ENCODE peak calls at places on chromosomes 4 and X, in ten cellular contexts. J is AG04449, F is AG10803, I is cardiac muscle cell, Z is ascending aorta, B is lower leg skin, O is cardiac fibroblast, V is left ventricle myocardium inferior, P is epithelial cell of esophagus, C is coronary artery. H is an unnamed sample.

GRCh38 chrX:21276736-21277433 is 97.3 kb upstream of the CNKSR2 start:
- DNase-seq in C (no peak), V (no peak), O (no peak), I (no peak), Z (no peak), F (no peak), P (no peak), B (no peak), J (no peak), H (no peak)

GRCh38 chr4:26362745-26363439 is 42.1 kb downstream of the RBPJ start:
- DNase-seq in B (no peak), F (peak), P (no peak), V (no peak), C (no peak), O (peak), Z (no peak), I (peak), J (no peak), H (no peak)

GRCh38 chrX:124726881-124727280 is 380.5 kb downstream of the SH2D1A start:
- DNase-seq in Z (no peak), C (no peak), B (no peak), O (no peak), I (no peak), V (no peak), J (no peak), P (no peak), F (no peak), H (no peak)

GRCh38 chrX:3320471-3321046 is 25.9 kb downstream of the MXRA5 start:
- DNase-seq in P (no peak), Z (no peak), V (no peak), O (peak), J (no peak), B (no peak), I (no peak), F (no peak), C (no peak), H (no peak)

GRCh38 chr4:131613824-131614216 is 1535.3 kb upstream of the PCDH10 start:
- DNase-seq in O (no peak), F (no peak), J (no peak), P (no peak), Z (no peak), V (no peak), B (no peak), I (no peak), C (no peak), H (no peak)

GRCh38 chr4:69490271-69490670 is 5.4 kb downstream of the UGT2B4 start:
- DNase-seq in P (no peak), J (no peak), B (no peak), C (no peak), F (no peak), Z (no peak), I (no peak), O (no peak), V (no peak), H (no peak)

GRCh38 chr4:128823025-128823661 is 13.6 kb downstream of the JADE1 start:
- DNase-seq in V (no peak), B (no peak), P (peak), C (no peak), I (peak), J (peak), F (peak), O (peak), Z (no peak), H (peak)

GRCh38 chrX:110210417-110211139 is 107.3 kb downstream of the AMMECR1 start:
- DNase-seq in O (peak), C (no peak), J (peak), P (peak), V (no peak), F (peak), B (no peak), I (peak), Z (no peak), H (peak)

GRCh38 chr4:177391287-177391686 is 51.0 kb downstream of the AGA start:
- DNase-seq in I (peak), C (no peak), O (no peak), Z (no peak), P (no peak), V (no peak), F (no peak), J (no peak), B (no peak), H (no peak)

GRCh38 chrX:65601126-65601525 is 66.3 kb upstream of the MSN start:
- DNase-seq in Z (no peak), J (no peak), F (no peak), V (no peak), B (no peak), P (no peak), I (no peak), O (no peak), C (no peak), H (no peak)

GRCh38 chrX:16484338-16484737 is 165.6 kb upstream of the S100G start:
- DNase-seq in P (peak), I (peak), C (no peak), F (peak), O (peak), V (no peak), Z (no peak), B (peak), J (peak), H (peak)

GRCh38 chrX:151982217-151982616 is 7.7 kb upstream of the GABRE start:
- DNase-seq in P (peak), O (peak), I (peak), Z (no peak), B (no peak), V (no peak), F (peak), C (no peak), J (peak), H (peak)

GRCh38 chr4:140152760-140153418 is 1.1 kb downstream of the MAML3 start:
- DNase-seq in F (peak), I (peak), J (no peak), B (peak), O (peak), C (peak), P (peak), V (peak), Z (peak), H (no peak)

GRCh38 chr4:59060895-59061294 is 1950.7 kb upstream of the IGFBP7 start:
- DNase-seq in I (no peak), V (no peak), O (no peak), F (no peak), B (no peak), Z (no peak), C (no peak), P (no peak), J (no peak), H (no peak)

GRCh38 chr4:139875456-139875855 is 209.8 kb downstream of the MGST2 start:
- DNase-seq in I (no peak), V (no peak), P (peak), F (no peak), C (no peak), J (no peak), Z (no peak), B (no peak), O (no peak), H (no peak)

GRCh38 chr4:43264730-43265129 is 372.2 kb downstream of the GRXCR1 start:
- DNase-seq in C (no peak), Z (no peak), I (no peak), F (no peak), B (no peak), P (no peak), V (no peak), O (no peak), J (no peak), H (no peak)

GRCh38 chr4:108700358-108700757 is 50.0 kb downstream of the OSTC start:
- DNase-seq in I (peak), B (no peak), V (no peak), C (no peak), F (peak), P (no peak), Z (no peak), O (peak), J (peak), H (peak)

GRCh38 chrX:21723814-21724213 is 34.1 kb downstream of the SMPX start:
- DNase-seq in F (no peak), C (no peak), B (no peak), O (no peak), Z (no peak), P (no peak), V (no peak), I (no peak), J (no peak), H (no peak)

GRCh38 chr4:3809451-3810110 is 43.4 kb downstream of the ADRA2C start:
- DNase-seq in J (no peak), O (no peak), V (no peak), I (no peak), F (no peak), B (no peak), C (no peak), Z (no peak), P (no peak), H (no peak)

GRCh38 chr4:8728536-8729407 is 136.2 kb downstream of the CPZ start:
- DNase-seq in J (no peak), O (no peak), Z (peak), F (no peak), I (no peak), P (no peak), C (peak), V (no peak), B (peak), H (no peak)

GRCh38 chrX:140508958-140509357 is 4.1 kb upstream of the SOX3 start:
- DNase-seq in O (no peak), C (no peak), B (no peak), Z (no peak), F (no peak), P (no peak), J (no peak), V (no peak), I (no peak), H (no peak)

GRCh38 chrX:9482408-9482807 is 17.6 kb downstream of the TBL1X start:
- DNase-seq in C (no peak), P (peak), Z (no peak), B (no peak), F (no peak), I (no peak), J (no peak), O (peak), V (no peak), H (no peak)

GRCh38 chr4:155881555-155881954 is 15.5 kb upstream of the ASIC5 start:
- DNase-seq in C (no peak), P (no peak), Z (no peak), V (no peak), J (no peak), I (no peak), B (no peak), O (no peak), F (no peak), H (no peak)

GRCh38 chrX:152642931-152643525 is 5.3 kb downstream of the GABRQ start:
- DNase-seq in C (no peak), F (no peak), V (no peak), P (no peak), I (no peak), Z (no peak), O (no peak), J (no peak), B (no peak), H (no peak)

GRCh38 chrX:72060196-72060974 is 71.3 kb downstream of the RTL5 start:
- DNase-seq in V (no peak), B (no peak), Z (peak), O (peak), I (peak), F (peak), P (no peak), C (no peak), J (no peak), H (no peak)

GRCh38 chr4:168514249-168514852 is 17.5 kb downstream of the PALLD start:
- DNase-seq in Z (no peak), V (no peak), O (peak), P (peak), I (peak), F (peak), J (no peak), C (no peak), B (no peak), H (no peak)

GRCh38 chr4:145773581-145774234 is 93.8 kb downstream of the C4orf51 start:
- DNase-seq in O (no peak), C (no peak), Z (no peak), P (no peak), J (no peak), V (no peak), F (no peak), I (no peak), B (peak), H (no peak)

GRCh38 chrX:154719132-154719675 is 31.7 kb downstream of the GAB3 start:
- DNase-seq in V (no peak), Z (no peak), I (peak), B (no peak), J (no peak), O (peak), C (no peak), F (peak), P (peak), H (no peak)

GRCh38 chrX:24145340-24146186 is 4.0 kb upstream of the ZFX start:
- DNase-seq in J (no peak), C (no peak), P (peak), Z (no peak), F (peak), O (peak), V (no peak), I (no peak), B (no peak), H (peak)

GRCh38 chr4:109046549-109047171 is 255.8 kb downstream of the COL25A1 start:
- DNase-seq in I (peak), F (peak), O (peak), V (no peak), B (no peak), C (no peak), P (no peak), J (peak), Z (no peak), H (peak)

GRCh38 chrX:43655961-43656494 is at the start of gene MAOA:
- DNase-seq in J (no peak), B (peak), O (no peak), C (peak), Z (peak), V (peak), P (peak), I (peak), F (no peak), H (no peak)

GRCh38 chrX:125998432-125998831 is 167.7 kb downstream of the DCAF12L2 start:
- DNase-seq in O (peak), B (no peak), F (no peak), V (no peak), Z (no peak), J (no peak), I (no peak), P (peak), C (no peak), H (no peak)

GRCh38 chr4:72817012-72817411 is 248.0 kb upstream of the ADAMTS3 start:
- DNase-seq in J (peak), F (peak), Z (no peak), V (no peak), P (no peak), B (no peak), C (no peak), I (peak), O (peak), H (peak)

GRCh38 chr4:140252144-140252741 is 98.3 kb upstream of the MAML3 start:
- DNase-seq in O (no peak), V (no peak), B (no peak), Z (peak), F (peak), P (peak), I (peak), C (no peak), J (no peak), H (no peak)

GRCh38 chrX:106933538-106933961 is 13.3 kb downstream of the CLDN2 start:
- DNase-seq in F (no peak), O (no peak), B (no peak), I (peak), V (peak), J (no peak), C (no peak), P (no peak), Z (no peak), H (no peak)

GRCh38 chr4:25859429-25860148 is 3.2 kb downstream of the SEL1L3 start:
- DNase-seq in J (no peak), Z (no peak), C (no peak), B (no peak), V (no peak), P (no peak), F (no peak), O (no peak), I (peak), H (no peak)

GRCh38 chr4:83112239-83112638 is 2.3 kb downstream of the PLAC8 start:
- DNase-seq in F (no peak), O (no peak), B (no peak), C (no peak), P (no peak), I (no peak), Z (no peak), J (no peak), V (no peak), H (no peak)

DNA sequence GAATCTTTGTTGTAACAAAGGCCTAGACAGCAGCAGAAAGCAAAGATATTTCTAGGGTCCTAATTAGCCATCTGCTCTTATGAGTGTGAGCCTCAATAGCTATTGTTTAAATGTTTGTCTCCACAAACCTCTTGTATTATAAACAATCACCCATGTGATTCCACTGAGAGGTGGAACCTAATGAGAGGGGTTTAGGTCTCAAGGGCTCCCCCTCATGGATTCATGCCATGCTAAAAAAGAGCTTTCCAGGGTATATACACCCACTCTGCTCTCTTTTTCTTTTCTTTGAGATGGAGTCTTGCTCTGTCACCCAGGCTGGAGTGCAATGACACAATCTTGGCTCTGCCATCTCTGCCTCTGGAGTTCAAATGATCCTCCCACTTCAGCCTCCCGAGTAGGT is 42.1 kb downstream of the TRIM61 start:
- DNase-seq in C (no peak), J (no peak), F (no peak), O (no peak), Z (no peak), P (no peak), V (no peak), I (no peak), B (no peak), H (no peak)
- TF ChIP-seq CTCF in C (no peak), J (no peak), F (no peak), O (no peak), Z (no peak), P (no peak), V (no peak), I (no peak), B (no peak), H (no peak)

GRCh38 chr4:74134500-74134852 is 23.4 kb upstream of the MTHFD2L start:
- DNase-seq in Z (no peak), P (no peak), I (no peak), F (no peak), J (no peak), V (no peak), B (no peak), O (no peak), C (no peak), H (no peak)
- H3K4me3 ChIP-seq in Z (no peak), P (no peak), I (no peak), F (no peak), J (no peak), V (no peak), B (no peak), O (no peak), C (no peak), H (no peak)

DNA sequence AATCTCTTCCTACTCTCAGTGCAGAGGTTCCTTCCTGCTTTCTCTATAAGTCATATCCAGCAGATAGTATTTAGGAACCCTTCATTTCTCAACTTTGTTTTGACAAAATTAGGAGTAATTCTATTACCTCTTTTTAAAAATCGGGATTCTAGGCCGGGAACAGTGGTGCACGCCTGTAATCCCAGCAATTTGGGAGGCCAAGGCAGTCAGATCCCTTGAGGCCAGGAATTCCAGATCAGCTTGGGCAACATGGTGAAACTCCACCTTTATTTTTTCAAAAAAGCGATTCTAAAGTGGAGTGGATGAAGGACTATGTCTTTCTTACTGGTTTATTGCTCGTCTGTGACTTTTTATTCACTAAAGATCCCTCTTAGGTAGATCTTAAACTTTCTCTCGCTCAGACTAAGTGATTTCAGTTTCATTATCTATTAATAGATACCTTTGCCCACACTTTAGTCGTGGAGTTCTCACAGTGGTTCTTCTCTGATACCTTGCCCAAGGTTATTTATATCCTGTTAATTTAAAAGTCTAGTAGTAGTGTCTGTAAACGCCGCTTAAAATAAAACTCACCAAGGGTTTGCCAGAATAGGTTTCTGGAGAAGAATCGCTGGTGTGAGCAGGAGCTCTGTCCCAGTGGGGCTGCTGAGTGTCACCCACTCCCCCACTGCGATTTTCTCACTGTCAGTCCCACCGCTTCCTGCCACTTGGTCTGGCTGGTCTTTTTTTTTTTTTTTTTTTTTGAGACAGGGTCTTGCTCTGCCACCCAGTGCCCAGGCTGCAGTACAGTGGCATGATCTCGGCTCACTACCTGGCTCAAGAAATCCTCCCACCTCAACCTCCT is 27.0 kb upstream of the TMEM131L start:
- DNase-seq in F (no peak), C (no peak), B (no peak), I (no peak), O (no peak), P (no peak), Z (no peak), J (no peak), V (no peak), H (no peak)
- TF ChIP-seq CTCF in F (no peak), C (no peak), B (no peak), I (no peak), O (no peak), P (no peak), Z (no peak), J (no peak), V (no peak), H (no peak)

DNA sequence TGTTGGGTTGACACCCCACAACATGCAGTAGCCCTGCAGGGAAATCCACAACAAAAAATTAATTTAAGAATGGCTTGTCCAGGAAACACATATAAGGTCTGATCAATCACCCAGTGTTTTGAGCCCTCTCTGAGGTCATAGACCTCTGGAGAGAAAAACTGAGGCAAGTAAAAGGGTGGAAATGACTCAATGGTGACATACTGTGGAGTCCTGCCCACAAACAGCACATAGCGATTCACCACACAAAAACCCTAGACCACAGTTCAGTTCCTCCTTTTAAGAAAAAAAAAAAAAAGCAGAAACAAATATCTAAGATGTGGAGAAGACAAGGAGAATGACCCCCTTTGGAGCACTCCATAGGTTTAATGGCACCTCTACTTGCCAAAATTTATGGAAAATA is 2691.0 kb downstream of the PCDH7 start:
- DNase-seq in V (no peak), P (peak), I (peak), O (peak), C (no peak), Z (no peak), J (no peak), F (no peak), B (no peak), H (no peak)
- H3K4me3 ChIP-seq in V (no peak), P (no peak), I (no peak), O (no peak), C (no peak), Z (no peak), J (no peak), F (no peak), B (no peak), H (no peak)

GRCh38 chr4:186027405-186027804 is 41.6 kb upstream of the TLR3 start:
- DNase-seq in I (no peak), F (no peak), C (no peak), B (no peak), J (no peak), O (no peak), V (no peak), P (peak), Z (no peak), H (no peak)

GRCh38 chr4:186029731-186030421 is 39.1 kb upstream of the TLR3 start:
- DNase-seq in J (peak), C (peak), V (peak), I (peak), B (peak), P (peak), Z (peak), O (peak), F (peak), H (peak)

GRCh38 chr4:186033027-186033426 is 35.9 kb upstream of the TLR3 start:
- DNase-seq in V (no peak), P (no peak), J (no peak), O (no peak), C (no peak), I (no peak), F (no peak), Z (no peak), B (no peak), H (no peak)

GRCh38 chr4:186030795-186031194 is 38.2 kb upstream of the TLR3 start:
- DNase-seq in C (no peak), Z (no peak), V (no peak), B (no peak), J (no peak), O (no peak), I (no peak), F (no peak), P (no peak), H (no peak)

DNA sequence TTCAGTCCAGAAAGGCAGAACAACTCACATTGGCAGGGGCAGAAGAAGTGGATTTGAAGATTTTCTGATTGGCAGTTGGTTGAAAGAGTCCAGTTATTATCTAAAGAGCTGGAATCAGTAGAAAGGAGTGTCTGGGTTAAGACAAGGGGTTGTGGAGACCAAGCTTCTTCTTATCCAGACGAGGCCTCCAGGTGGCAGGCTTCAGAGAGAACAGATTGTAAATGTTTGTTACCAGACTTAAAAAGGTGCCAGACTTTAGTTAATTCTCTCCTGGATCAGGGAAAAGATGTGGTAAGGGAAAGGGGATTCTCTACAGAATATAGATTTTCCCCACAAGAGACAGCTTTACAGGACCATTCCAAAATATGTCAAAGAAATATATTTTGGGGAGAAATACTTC is 36.7 kb upstream of the TLR3 start:
- DNase-seq in P (peak), F (no peak), Z (no peak), O (no peak), I (no peak), B (no peak), C (no peak), V (no peak), J (no peak), H (no peak)
- TF ChIP-seq CTCF in P (peak), F (no peak), Z (no peak), O (peak), I (peak), B (no peak), C (no peak), V (peak), J (no peak), H (peak)